ENCODE peak calls at places on chromosomes 13 and 19, in six cellular contexts. D is lower lobe of right lung, C is DND-41, E is brain microvascular endothelial cell, S is lung, X is cardiac muscle cell. H is an unnamed sample.

GRCh38 chr19:38378866-38379265 is 4.5 kb downstream of the PSMD8 start:
- DNase-seq in S (no peak), E (no peak), C (no peak), X (no peak), D (no peak), H (no peak)

GRCh38 chr13:68056816-68057710 is 826.9 kb upstream of the PCDH9 start:
- DNase-seq in X (no peak), E (peak; percentile 67), D (no peak), S (no peak), C (peak; percentile 9), H (no peak)

GRCh38 chr19:39557791-39558622 is 18.0 kb upstream of the EID2 start:
- DNase-seq in S (no peak), E (peak; percentile 18), C (no peak), X (peak; percentile 3), D (no peak), H (no peak)

GRCh38 chr13:49132479-49133002 is 87.6 kb upstream of the MLNR start:
- DNase-seq in E (no peak), X (no peak), S (no peak), D (no peak), C (no peak), H (no peak)

GRCh38 chr19:32240316-32240715 is 105.1 kb upstream of the ZNF507 start:
- DNase-seq in X (no peak), S (no peak), D (no peak), C (no peak), E (no peak), H (no peak)

GRCh38 chr19:37079238-37079637 is 1.0 kb downstream of the ZNF420 start:
- DNase-seq in S (no peak), C (no peak), D (no peak), X (no peak), E (no peak), H (no peak)

GRCh38 chr13:32170841-32171240 is 139.3 kb downstream of the FRY start:
- DNase-seq in C (no peak), E (no peak), X (no peak), D (no peak), S (no peak), H (no peak)

GRCh38 chr19:9885077-9885552 is 50.0 kb downstream of the PIN1 start:
- DNase-seq in X (no peak), D (no peak), S (peak; percentile 32), C (no peak), E (peak; percentile 40), H (no peak)

GRCh38 chr13:40179882-40180281 is 486.6 kb downstream of the FOXO1 start:
- DNase-seq in X (no peak), C (no peak), S (no peak), D (no peak), E (no peak), H (no peak)

GRCh38 chr19:2540646-2541454 is 64.9 kb downstream of the GADD45B start:
- DNase-seq in D (peak; percentile 92), X (peak; percentile 97), S (peak; percentile 92), E (peak; percentile 97), C (no peak), H (peak; percentile 81)

GRCh38 chr19:44112802-44113137 is 429 bp upstream of the ZNF225 start:
- DNase-seq in C (no peak), D (no peak), S (no peak), E (no peak), X (no peak), H (no peak)

GRCh38 chr19:45115809-45116615 is 23.0 kb downstream of the PPP1R37 start:
- DNase-seq in D (no peak), E (no peak), X (no peak), S (no peak), C (no peak), H (no peak)

DNA sequence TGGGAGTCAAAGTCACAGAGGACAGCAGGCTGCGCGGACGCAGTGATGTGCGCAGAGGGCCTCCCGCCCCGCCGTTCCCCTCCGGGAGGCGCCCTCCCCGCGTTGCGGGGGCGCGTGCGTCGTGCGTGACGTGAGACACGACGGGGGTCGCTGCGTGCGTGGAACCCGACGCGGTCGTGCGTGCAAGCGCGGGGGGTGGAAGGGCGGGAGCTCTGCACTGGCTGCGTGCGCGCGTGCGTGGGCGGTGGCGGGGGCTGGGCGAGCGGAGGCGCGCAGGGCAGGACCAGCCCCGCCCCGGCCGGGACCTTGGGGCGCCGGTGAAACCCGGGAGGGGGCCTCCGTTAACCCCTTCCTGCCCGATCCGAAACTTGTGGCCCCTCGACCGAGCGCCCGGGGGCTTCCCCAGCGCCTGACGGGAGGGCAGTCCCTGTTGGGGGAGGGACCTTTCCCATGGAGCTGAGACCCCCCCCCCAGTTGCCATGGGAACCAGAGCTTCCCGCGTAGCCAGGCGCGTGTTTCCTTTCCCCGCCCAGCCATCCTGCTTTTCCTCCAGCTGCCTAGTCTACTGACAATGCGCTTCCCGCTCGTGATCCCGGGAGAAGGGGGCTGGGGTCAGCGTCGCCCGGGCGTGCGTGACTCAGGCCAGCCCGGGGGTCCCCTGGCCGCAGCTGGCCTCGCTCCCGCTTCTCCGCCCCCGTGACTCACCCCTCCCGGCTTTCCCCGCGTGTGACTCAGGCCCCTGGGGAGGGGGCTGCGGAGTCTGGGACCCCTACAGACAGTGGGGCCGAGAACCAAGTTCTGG is 7.3 kb upstream of the HOOK2 start:
- DNase-seq in C (peak; percentile 85), S (peak; percentile 88), E (peak; percentile 65), D (peak; percentile 94), X (peak; percentile 70), H (no peak)
- TF ChIP-seq CTCF in C (peak; percentile 36), S (no peak), E (no peak), D (peak; percentile 23), X (no peak), H (no peak)

GRCh38 chr19:42282036-42282762 is 13.1 kb downstream of the CIC start:
- DNase-seq in E (no peak), X (no peak), S (no peak), D (no peak), C (no peak), H (no peak)

GRCh38 chr19:42284641-42285341 is 15.7 kb downstream of the CIC start:
- DNase-seq in D (no peak), X (peak; percentile 38), C (peak; percentile 39), E (no peak), S (no peak), H (no peak)

GRCh38 chr19:42282810-42283247 is 13.8 kb downstream of the CIC start:
- DNase-seq in E (no peak), D (no peak), C (no peak), S (no peak), X (no peak), H (no peak)

GRCh38 chr19:42284066-42284501 is 15.0 kb downstream of the CIC start:
- DNase-seq in S (peak; percentile 82), E (no peak), C (peak; percentile 86), D (peak; percentile 85), X (peak; percentile 85), H (peak; percentile 63)

DNA sequence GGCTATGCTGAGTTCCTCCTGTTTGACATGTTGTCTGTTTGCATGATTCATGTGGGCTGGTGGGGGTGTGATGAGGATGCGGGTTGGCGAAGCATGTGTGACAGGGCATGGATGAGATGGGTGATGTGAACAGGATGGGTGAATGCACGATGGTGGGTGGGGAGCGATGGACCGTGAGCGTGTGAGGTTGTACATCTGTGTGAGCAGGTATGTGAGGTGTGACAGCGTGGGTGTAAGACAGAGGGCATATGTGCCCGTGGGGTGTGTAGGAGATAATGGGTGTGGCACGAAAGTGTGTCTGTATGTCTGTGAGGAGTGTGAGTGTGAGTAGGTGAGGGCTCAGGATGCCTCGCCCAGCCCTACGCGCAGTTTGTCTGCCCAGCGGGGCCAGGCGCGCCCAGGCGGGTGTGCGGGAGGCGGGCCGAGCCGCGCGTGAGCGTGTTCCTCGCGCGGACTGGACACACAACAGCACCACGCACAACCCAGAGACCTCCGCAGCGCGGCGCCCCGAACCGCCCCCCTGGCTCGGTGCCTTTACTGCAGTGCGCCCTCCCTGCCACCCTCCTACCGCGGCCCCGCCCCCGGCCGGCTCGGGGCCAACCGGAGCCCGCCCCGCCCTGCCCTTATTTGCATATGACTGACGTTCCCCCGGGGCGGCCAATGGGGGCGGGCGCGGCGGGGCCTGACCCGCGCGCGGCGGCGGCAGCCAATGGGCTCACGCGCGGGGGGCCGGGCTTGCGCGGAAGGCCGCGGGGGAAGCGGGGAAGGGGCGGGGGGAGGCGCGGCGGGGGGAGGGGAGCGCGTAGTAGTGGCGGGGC is 14.4 kb downstream of the CIC start:
- DNase-seq in S (peak; percentile 95), D (peak; percentile 96), C (peak; percentile 97), X (peak; percentile 97), E (peak; percentile 88), H (peak; percentile 94)
- TF ChIP-seq CTCF in S (no peak), D (no peak), C (peak; percentile 27), X (no peak), E (no peak), H (no peak)

GRCh38 chr19:7748171-7748570 is 837 bp upstream of the CD209 start:
- DNase-seq in D (no peak), S (no peak), C (no peak), E (no peak), X (no peak), H (no peak)

GRCh38 chr19:7746903-7747884 is at the start of gene CD209:
- DNase-seq in C (no peak), X (no peak), D (no peak), E (no peak), S (no peak), H (no peak)

GRCh38 chr19:7751157-7751783 is 3.9 kb upstream of the CD209 start:
- DNase-seq in C (no peak), D (no peak), X (no peak), S (no peak), E (no peak), H (no peak)

GRCh38 chr19:7744871-7745270 is 2.5 kb downstream of the CD209 start:
- DNase-seq in E (no peak), D (no peak), X (no peak), S (no peak), C (no peak), H (no peak)

DNA sequence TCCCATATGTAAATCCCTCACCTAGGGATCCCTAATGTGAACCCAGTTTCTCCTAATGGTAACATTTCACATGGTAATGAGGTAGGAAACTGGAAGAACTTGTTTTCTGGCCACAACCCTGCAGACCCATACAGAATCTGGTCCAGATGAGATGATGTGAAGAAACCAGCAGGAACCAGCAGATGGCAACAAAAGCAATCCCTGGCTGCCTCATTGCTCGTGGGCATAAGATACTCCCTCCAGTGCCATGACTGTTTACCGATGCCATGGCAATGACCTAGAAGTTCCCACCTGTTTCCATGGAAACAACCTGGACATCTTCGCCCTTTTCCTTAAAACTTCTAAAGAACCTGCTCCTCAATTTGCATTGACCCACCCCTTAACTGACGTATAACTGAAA is 1.4 kb upstream of the CD209 start:
- DNase-seq in C (no peak), X (no peak), S (no peak), D (no peak), E (no peak), H (no peak)
- TF ChIP-seq CTCF in C (peak; percentile 20), X (no peak), S (no peak), D (no peak), E (peak; percentile 19), H (no peak)

DNA sequence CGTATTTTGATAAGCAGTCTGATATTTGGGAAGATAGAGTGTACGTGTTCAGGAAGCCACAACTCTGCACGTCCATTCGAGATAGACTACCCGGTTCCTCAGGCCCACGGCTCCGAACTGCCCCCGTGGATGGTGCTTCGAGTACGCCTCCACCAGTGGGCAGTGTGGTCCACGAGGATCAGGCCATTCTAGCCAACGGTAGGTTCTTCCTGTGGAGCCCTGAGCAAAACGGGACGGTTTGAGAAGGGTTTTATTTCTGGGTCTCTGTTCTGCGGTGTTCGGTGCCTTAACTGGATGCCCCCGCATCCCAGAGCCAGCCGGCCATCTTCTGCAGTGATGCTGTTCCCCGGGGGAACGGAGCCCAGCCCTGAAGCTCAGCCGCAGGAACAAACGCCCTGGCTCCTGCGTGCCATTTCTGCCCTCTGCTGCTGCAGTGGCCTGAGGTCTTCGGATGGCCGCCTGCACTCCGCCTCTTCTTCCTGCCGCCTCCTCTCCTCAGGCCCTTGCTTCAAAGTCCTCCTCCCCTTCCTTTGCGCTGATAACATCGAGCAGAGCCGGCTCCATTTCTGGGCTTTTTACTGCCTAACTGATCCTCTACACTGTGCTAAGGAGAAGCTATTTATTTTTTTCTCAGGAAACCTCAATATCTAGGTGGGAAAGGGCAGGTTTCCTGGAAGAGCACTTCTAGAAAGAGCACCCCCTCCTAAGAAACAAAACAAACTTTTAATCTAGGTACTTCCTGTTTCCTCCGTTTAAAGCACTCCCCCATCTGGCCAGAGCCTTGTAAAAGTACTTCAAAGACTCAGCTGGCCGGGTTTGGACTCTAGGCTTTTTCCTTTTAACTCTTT is 36.2 kb upstream of the SLC46A3 start:
- DNase-seq in X (peak; percentile 12), D (no peak), S (peak; percentile 42), C (peak; percentile 71), E (peak; percentile 32), H (no peak)
- TF ChIP-seq CTCF in X (peak; percentile 35), D (peak; percentile 44), S (no peak), C (peak; percentile 52), E (peak; percentile 40), H (no peak)

H was measured in progenitor cell of endocrine pancreas.